ENCODE peak calls at places on chromosomes 16 and 17, in four cellular contexts. O is EL; W is neural crest cell; S is CD4-positive, CD25-positive, alpha-beta regulatory T cell. F is an unnamed sample.

GRCh38 chr16:56637814-56638750 is at the start of gene MT1A:
- DNase-seq in O (peak; percentile 59), W (no peak), S (no peak), F (no peak)

GRCh38 chr17:42346473-42346872 is 41.8 kb downstream of the STAT3 start:
- DNase-seq in O (no peak), W (no peak), S (no peak), F (no peak)

GRCh38 chr16:90046971-90047713 is 27.9 kb upstream of the DBNDD1 start:
- DNase-seq in O (peak; percentile 77), W (peak; percentile 60), S (no peak), F (no peak)

GRCh38 chr17:34720760-34721159 is 141.4 kb downstream of the TMEM132E start:
- DNase-seq in O (peak; percentile 32), W (no peak), S (no peak), F (no peak)

GRCh38 chr16:85606920-85607319 is 6.2 kb upstream of the GSE1 start:
- DNase-seq in O (no peak), W (no peak), S (no peak), F (no peak)

GRCh38 chr17:3804503-3804931 is 3.5 kb upstream of the ITGAE start:
- DNase-seq in O (peak; percentile 49), W (no peak), S (no peak), F (no peak)

GRCh38 chr16:9112844-9113186 is 21.4 kb downstream of the HAPSTR1 start:
- DNase-seq in O (no peak), W (no peak), S (no peak), F (no peak)

GRCh38 chr16:88430524-88431446 is 22.3 kb upstream of the ZFPM1 start:
- DNase-seq in O (no peak), W (no peak), S (peak; percentile 42), F (no peak)

GRCh38 chr16:79411357-79411756 is 189.2 kb downstream of the MAF start:
- DNase-seq in O (no peak), W (no peak), S (no peak), F (no peak)

GRCh38 chr17:72053069-72053846 is 67.6 kb upstream of the SOX9 start:
- DNase-seq in O (no peak), W (no peak), S (no peak), F (peak; percentile 45)

GRCh38 chr16:87487361-87487924 is 5.4 kb downstream of the ZCCHC14 start:
- DNase-seq in O (no peak), W (no peak), S (peak; percentile 75), F (no peak)

GRCh38 chr16:55232822-55233221 is 91.2 kb upstream of the IRX6 start:
- DNase-seq in O (no peak), W (no peak), S (no peak), F (no peak)

GRCh38 chr16:47018223-47018891 is 44.9 kb upstream of the DNAJA2 start:
- DNase-seq in O (peak; percentile 32), W (peak; percentile 35), S (peak; percentile 15), F (no peak)

GRCh38 chr16:81921415-81921814 is 89.9 kb downstream of the SDR42E1 start:
- DNase-seq in O (no peak), W (no peak), S (no peak), F (no peak)

GRCh38 chr16:19436540-19436939 is 18.9 kb downstream of the TMC5 start:
- DNase-seq in O (no peak), W (no peak), S (no peak), F (no peak)

GRCh38 chr17:2174048-2174447 is 119.1 kb downstream of the HIC1 start:
- DNase-seq in O (peak; percentile 18), W (no peak), S (no peak), F (no peak)

GRCh38 chr17:65402513-65403086 is 158.8 kb downstream of the AXIN2 start:
- DNase-seq in O (no peak), W (no peak), S (no peak), F (no peak)

GRCh38 chr17:33016920-33017319 is 25.3 kb downstream of the SPACA3 start:
- DNase-seq in O (no peak), W (no peak), S (no peak), F (no peak)

GRCh38 chr17:44623070-44623725 is 33.1 kb upstream of the MEIOC start:
- DNase-seq in O (no peak), W (no peak), S (no peak), F (no peak)

GRCh38 chr17:55588858-55589257 is 77.6 kb upstream of the SMIM36 start:
- DNase-seq in O (no peak), W (no peak), S (no peak), F (no peak)

GRCh38 chr16:81445926-81446317 is 1.3 kb downstream of the CMIP start:
- DNase-seq in O (no peak), W (no peak), S (no peak), F (peak; percentile 35)

GRCh38 chr17:31571124-31571892 is 179.8 kb downstream of the RAB11FIP4 start:
- DNase-seq in O (peak; percentile 91), W (no peak), S (no peak), F (no peak)

GRCh38 chr16:85152414-85153030 is 40.2 kb upstream of the CIBAR2 start:
- DNase-seq in O (no peak), W (no peak), S (no peak), F (peak; percentile 65)

GRCh38 chr17:47604268-47604927 is 45.3 kb upstream of the KPNB1 start:
- DNase-seq in O (no peak), W (no peak), S (no peak), F (peak; percentile 62)

GRCh38 chr16:54928421-54929089 is 2.1 kb upstream of the IRX5 start:
- DNase-seq in O (peak; percentile 73), W (peak; percentile 38), S (no peak), F (no peak)

GRCh38 chr16:80569440-80570105 is 28.8 kb downstream of the DYNLRB2 start:
- DNase-seq in O (peak; percentile 75), W (no peak), S (peak; percentile 39), F (no peak)

GRCh38 chr16:68658258-68658973 is 13.3 kb downstream of the CDH3 start:
- DNase-seq in O (peak; percentile 97), W (no peak), S (no peak), F (no peak)

GRCh38 chr16:79171504-79172240 is 428.9 kb downstream of the MAF start:
- DNase-seq in O (no peak), W (no peak), S (no peak), F (no peak)

GRCh38 chr17:78665952-78666920 is 89.0 kb upstream of the DNAH17 start:
- DNase-seq in O (peak; percentile 39), W (no peak), S (peak; percentile 36), F (no peak)

GRCh38 chr16:21656795-21657768 is 4.7 kb upstream of the IGSF6 start:
- DNase-seq in O (peak; percentile 58), W (peak; percentile 36), S (peak; percentile 64), F (no peak)

GRCh38 chr16:27398894-27399853 is 2.8 kb upstream of the IL21R start:
- DNase-seq in O (no peak), W (no peak), S (no peak), F (no peak)

GRCh38 chr17:69302682-69303081 is 24.3 kb downstream of the ABCA5 start:
- DNase-seq in O (no peak), W (no peak), S (no peak), F (no peak)

F was measured in DMS 273 treated with DMSO at 0.1 percent for 48 hours.